ENCODE peak calls at places on chromosome 1, in ten cellular contexts. H, T, E, V, B, J, Z, I, M and R are unnamed samples.

GRCh38 chr1:3917761-3918160 is 17.7 kb upstream of the C1orf174 start:
- DNase-seq in M (no peak), J (no peak), Z (no peak), E (no peak), B (no peak), I (no peak), T (no peak), V (no peak), H (peak; percentile 57), R (no peak)

GRCh38 chr1:224219612-224220011 is 36.6 kb downstream of the DEGS1 start:
- DNase-seq in T (no peak), J (no peak), B (no peak), M (no peak), E (peak; percentile 73), I (peak; percentile 43), Z (no peak), H (no peak), V (no peak), R (no peak)

GRCh38 chr1:45928486-45929205 is 125.2 kb downstream of the MAST2 start:
- DNase-seq in Z (no peak), T (no peak), B (peak; percentile 25), H (no peak), V (no peak), E (no peak), I (no peak), M (no peak), J (no peak), R (no peak)

GRCh38 chr1:206506803-206507394 is 432 bp upstream of the RASSF5 start:
- DNase-seq in E (peak; percentile 47), B (no peak), I (no peak), T (peak; percentile 46), M (no peak), H (peak; percentile 73), J (no peak), V (peak; percentile 56), Z (no peak), R (peak; percentile 38)

GRCh38 chr1:109470245-109470644 is 3.9 kb downstream of the SYPL2 start:
- DNase-seq in J (no peak), H (no peak), T (no peak), M (no peak), E (no peak), V (no peak), B (no peak), Z (no peak), I (no peak), R (no peak)

GRCh38 chr1:172934417-172934762 is 116.4 kb downstream of the TNFSF18 start:
- DNase-seq in E (no peak), T (no peak), H (no peak), J (no peak), I (no peak), B (no peak), V (no peak), M (no peak), Z (no peak), R (no peak)

GRCh38 chr1:240572328-240572727 is 39.6 kb downstream of the GREM2 start:
- DNase-seq in V (no peak), T (no peak), M (no peak), I (no peak), B (no peak), H (no peak), J (no peak), E (no peak), Z (no peak), R (no peak)

GRCh38 chr1:10737651-10738050 is 58.8 kb downstream of the CASZ1 start:
- DNase-seq in I (no peak), T (no peak), J (no peak), B (no peak), H (peak; percentile 62), M (no peak), Z (no peak), E (no peak), V (no peak), R (no peak)

GRCh38 chr1:39505289-39505688 is 13.9 kb downstream of the BMP8A start:
- DNase-seq in T (no peak), V (no peak), M (no peak), E (no peak), J (no peak), B (no peak), I (no peak), Z (no peak), H (no peak), R (no peak)

GRCh38 chr1:39508266-39508665 is 16.8 kb downstream of the BMP8A start:
- DNase-seq in J (no peak), T (no peak), Z (no peak), E (no peak), H (no peak), M (no peak), V (no peak), B (no peak), I (no peak), R (no peak)

GRCh38 chr1:39507230-39507928 is 15.9 kb downstream of the BMP8A start:
- DNase-seq in B (no peak), H (no peak), Z (no peak), T (no peak), M (peak; percentile 65), J (no peak), V (no peak), E (no peak), I (no peak), R (peak; percentile 33)

GRCh38 chr1:39509360-39510009 is 18.0 kb downstream of the BMP8A start:
- DNase-seq in Z (no peak), H (no peak), J (no peak), I (no peak), E (no peak), M (no peak), B (peak; percentile 23), V (peak; percentile 82), T (peak; percentile 53), R (no peak)

GRCh38 chr1:39508857-39509305 is 17.4 kb downstream of the BMP8A start:
- DNase-seq in V (peak; percentile 68), J (no peak), T (no peak), I (no peak), E (no peak), H (no peak), Z (no peak), B (no peak), M (no peak), R (no peak)
- TF ChIP-seq CTCF in V (no peak), J (no peak), T (no peak), I (no peak), E (no peak), H (no peak), Z (no peak), B (peak; percentile 3), M (no peak), R (no peak)

GRCh38 chr1:106037526-106037925 is 1018.9 kb upstream of the PRMT6 start:
- DNase-seq in V (no peak), M (no peak), E (no peak), H (no peak), I (no peak), J (no peak), Z (no peak), B (no peak), T (no peak), R (no peak)

GRCh38 chr1:106038260-106038659 is 1018.2 kb upstream of the PRMT6 start:
- DNase-seq in H (no peak), T (no peak), M (no peak), E (no peak), J (no peak), I (no peak), B (no peak), V (no peak), Z (no peak), R (no peak)
- TF ChIP-seq CTCF in H (no peak), T (no peak), M (no peak), E (no peak), J (no peak), I (no peak), B (no peak), V (no peak), Z (no peak), R (no peak)

DNA sequence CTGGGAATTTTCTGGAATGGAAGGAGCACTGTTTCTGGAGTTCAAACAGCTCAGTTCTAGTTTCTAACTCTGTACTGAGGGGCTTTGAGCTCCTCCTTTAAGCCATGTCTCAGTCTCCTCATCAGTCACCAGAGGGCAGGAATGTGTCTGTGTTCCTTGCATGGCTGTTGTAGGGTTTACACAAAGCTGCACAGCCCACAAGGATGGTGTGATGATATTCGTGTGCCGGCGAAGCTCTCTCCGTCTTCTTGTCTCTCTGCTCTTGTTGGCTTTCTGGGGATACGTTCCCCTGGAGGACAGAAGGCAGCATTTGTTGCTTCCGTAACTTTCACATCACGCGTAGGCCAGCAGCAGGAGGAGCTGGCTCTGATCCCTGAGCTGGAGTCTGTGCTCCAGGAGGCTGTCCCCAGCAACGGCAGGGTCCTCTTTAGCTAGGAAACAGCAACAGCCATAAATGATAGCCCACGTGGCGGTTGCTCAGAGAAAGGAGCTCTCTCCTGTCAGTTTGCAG is 189.3 kb upstream of the VAMP3 start:
- DNase-seq in T (no peak), E (no peak), I (peak; percentile 41), J (no peak), H (no peak), Z (no peak), M (no peak), B (no peak), V (no peak), R (peak; percentile 0)
- TF ChIP-seq CTCF in T (no peak), E (no peak), I (no peak), J (no peak), H (no peak), Z (no peak), M (no peak), B (no peak), V (no peak), R (no peak)

GRCh38 chr1:18881164-18881563 is 21.2 kb downstream of the ALDH4A1 start:
- DNase-seq in H (no peak), V (no peak), Z (no peak), T (no peak), M (no peak), I (no peak), J (no peak), E (no peak), B (no peak), R (no peak)

GRCh38 chr1:18882511-18882910 is 19.8 kb downstream of the ALDH4A1 start:
- DNase-seq in E (no peak), J (no peak), I (no peak), T (no peak), H (no peak), Z (no peak), B (no peak), V (no peak), M (no peak), R (no peak)

GRCh38 chr1:18880585-18880984 is 21.1 kb upstream of the TAS1R2 start:
- DNase-seq in T (no peak), E (no peak), V (no peak), Z (no peak), M (no peak), J (no peak), H (no peak), B (no peak), I (no peak), R (no peak)

GRCh38 chr1:18883079-18883478 is 19.3 kb downstream of the ALDH4A1 start:
- DNase-seq in E (no peak), T (no peak), M (no peak), I (no peak), V (no peak), H (no peak), Z (no peak), B (no peak), J (no peak), R (no peak)

DNA sequence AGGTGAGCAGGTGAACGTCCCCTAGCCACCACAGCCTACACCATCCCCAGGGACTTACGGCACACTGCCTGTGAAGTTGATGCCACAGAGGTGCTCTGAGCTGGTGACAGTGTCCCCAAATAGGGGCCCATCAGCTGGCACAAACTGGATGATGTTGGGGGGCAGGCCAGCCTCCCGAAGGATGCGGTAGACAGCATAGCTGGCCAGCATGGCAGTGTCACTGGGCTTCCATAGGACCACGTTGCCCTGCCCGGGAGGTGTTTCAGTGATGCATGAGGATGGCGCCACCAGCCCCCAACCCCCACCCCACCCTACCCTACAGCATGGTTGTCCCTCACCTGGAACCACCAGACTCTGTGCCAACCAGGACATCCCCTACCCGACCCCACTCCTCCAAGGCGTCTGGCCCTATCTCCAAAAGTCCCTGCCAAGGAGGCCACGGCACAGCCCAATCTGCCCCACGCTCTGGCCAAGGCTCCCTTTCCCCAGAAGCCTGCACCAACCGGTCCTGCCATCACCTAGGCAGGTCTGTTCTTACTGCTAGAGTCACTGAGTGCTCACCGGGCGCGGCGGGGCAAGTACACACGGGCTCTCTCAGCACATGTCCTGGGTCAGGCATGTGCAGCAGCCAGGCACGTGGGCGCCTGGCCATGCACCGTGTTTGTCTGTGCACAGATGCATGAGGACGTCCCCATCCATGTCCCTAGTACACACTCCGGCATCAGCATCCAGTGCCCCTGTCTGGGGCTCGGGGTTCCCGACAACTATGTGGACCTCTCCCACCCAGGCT is 20.5 kb downstream of the ALDH4A1 start:
- DNase-seq in J (no peak), V (no peak), H (no peak), E (no peak), T (no peak), M (no peak), I (no peak), B (no peak), Z (no peak), R (no peak)
- TF ChIP-seq CTCF in J (no peak), V (no peak), H (no peak), E (no peak), T (no peak), M (no peak), I (no peak), B (no peak), Z (no peak), R (no peak)